ENCODE peak calls at places on chromosomes 13 and 19, in four cellular contexts. V is upper lobe of right lung, K is HCT116, L is heart right ventricle. R is an unnamed sample.

GRCh38 chr19:35533201-35533821 is at the start of gene GAPDHS:
- ATAC-seq in V (no peak), K (no peak), L (peak), R (no peak)

GRCh38 chr19:35833972-35834371 is 18.3 kb downstream of the NPHS1 start:
- ATAC-seq in V (no peak), K (no peak), L (no peak), R (no peak)

GRCh38 chr19:47523473-47523872 is 8.6 kb upstream of the NAPA start:
- ATAC-seq in V (peak), K (no peak), L (peak), R (no peak)

GRCh38 chr13:26325876-26326275 is 71.9 kb downstream of the CDK8 start:
- ATAC-seq in V (no peak), K (no peak), L (peak), R (no peak)

GRCh38 chr19:45515081-45515624 is 7.9 kb downstream of the VASP start:
- ATAC-seq in V (peak), K (no peak), L (peak), R (peak)

GRCh38 chr13:33260168-33261098 is 25.1 kb downstream of the STARD13 start:
- ATAC-seq in V (no peak), K (no peak), L (peak), R (no peak)

GRCh38 chr19:41792513-41793413 is 3.6 kb upstream of the CEACAM3 start:
- ATAC-seq in V (peak), K (peak), L (no peak), R (no peak)

GRCh38 chr13:30464496-30465351 is 1.0 kb downstream of the HMGB1 start:
- ATAC-seq in V (peak), K (peak), L (peak), R (peak)

GRCh38 chr13:80011448-80012212 is 329.3 kb downstream of the SPRY2 start:
- ATAC-seq in V (peak), K (no peak), L (peak), R (no peak)

GRCh38 chr19:19599190-19599535 is 19.3 kb downstream of the PBX4 start:
- ATAC-seq in V (no peak), K (no peak), L (no peak), R (no peak)

GRCh38 chr19:54626757-54627156 is 3.5 kb upstream of the LILRB1 start:
- ATAC-seq in V (no peak), K (no peak), L (no peak), R (no peak)

GRCh38 chr13:98056839-98057410 is 86.0 kb upstream of the FARP1 start:
- ATAC-seq in V (no peak), K (no peak), L (no peak), R (no peak)
- H3K4me3 ChIP-seq in V (no peak), K (no peak), L (no peak), R (no peak)

GRCh38 chr19:17996826-17997316 is 11.1 kb upstream of the ARRDC2 start:
- ATAC-seq in V (peak), K (peak), L (peak), R (peak)

GRCh38 chr19:18000480-18000980 is 7.4 kb upstream of the ARRDC2 start:
- ATAC-seq in V (no peak), K (peak), L (no peak), R (no peak)

GRCh38 chr19:17999685-18000479 is 8.1 kb upstream of the ARRDC2 start:
- ATAC-seq in V (no peak), K (no peak), L (no peak), R (no peak)

GRCh38 chr19:17998827-17999150 is 9.2 kb upstream of the ARRDC2 start:
- ATAC-seq in V (no peak), K (no peak), L (no peak), R (no peak)

DNA sequence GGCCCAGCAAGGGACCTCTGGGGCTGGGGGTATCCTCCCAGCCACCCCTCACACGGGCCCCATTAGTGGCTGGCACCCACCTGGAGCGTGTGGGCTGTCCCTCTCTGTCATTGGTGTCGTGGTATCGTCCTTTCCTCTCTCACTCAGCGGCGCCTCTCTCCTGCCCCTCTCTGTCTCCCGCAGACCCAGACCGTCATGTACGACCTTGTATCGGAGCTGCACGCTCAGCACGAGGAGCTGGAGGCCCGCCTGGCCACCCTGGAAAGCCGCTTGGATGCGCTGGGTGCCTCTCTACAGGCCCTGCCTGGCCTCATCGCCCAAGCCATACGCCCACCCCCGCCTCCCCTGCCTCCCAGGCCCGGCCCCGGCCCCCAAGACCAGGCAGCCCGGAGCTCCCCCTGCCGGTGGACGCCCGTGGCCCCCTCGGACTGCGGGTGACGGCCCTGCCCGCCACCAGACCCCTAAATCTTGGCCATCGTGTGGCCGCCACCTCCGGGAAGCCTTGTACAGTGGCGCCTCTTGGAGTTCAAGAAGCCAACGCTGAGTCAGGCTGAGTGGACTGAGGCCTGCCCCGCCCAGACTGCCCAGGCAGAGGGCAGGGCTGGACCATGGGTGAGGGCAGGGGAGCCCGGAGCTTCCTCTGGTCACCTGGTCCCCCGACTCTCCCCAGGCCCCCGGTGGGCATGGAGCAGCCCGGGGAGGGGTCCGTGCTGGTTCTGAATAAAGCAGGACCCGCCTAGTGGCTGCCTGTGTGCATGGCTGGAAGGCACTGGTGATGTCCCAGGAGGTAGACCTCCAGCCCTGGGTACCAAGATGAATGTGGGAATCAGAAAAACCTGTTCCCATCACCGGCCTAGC is 9.8 kb upstream of the ARRDC2 start:
- ATAC-seq in V (peak), K (peak), L (no peak), R (no peak)
- TF ChIP-seq CTCF in V (no peak), K (peak), L (peak), R (no peak)

DNA sequence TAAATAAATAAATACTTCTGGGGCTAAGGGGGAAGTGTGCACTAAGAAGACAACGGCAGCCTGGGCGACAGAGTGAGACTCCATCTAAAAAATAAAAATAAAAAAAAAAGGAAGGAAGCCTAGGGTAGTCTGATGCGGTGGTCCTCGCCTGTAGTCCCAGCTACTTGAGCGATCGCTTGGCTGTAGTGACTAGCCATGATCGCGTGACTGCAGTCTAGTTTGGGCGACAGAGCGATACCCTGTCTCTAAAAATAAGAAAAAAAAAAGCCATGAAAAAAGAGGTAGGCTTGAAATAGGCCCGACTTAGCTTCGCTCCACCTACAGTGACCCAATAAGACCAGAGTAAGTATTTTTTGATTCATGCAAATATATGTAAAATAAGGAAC is 661 bp upstream of the BABAM1 start:
- ATAC-seq in V (no peak), K (no peak), L (no peak), R (no peak)
- H3K4me3 ChIP-seq in V (peak), K (no peak), L (no peak), R (no peak)

GRCh38 chr13:31996611-31997010 is 35.0 kb upstream of the FRY start:
- ATAC-seq in V (no peak), K (no peak), L (no peak), R (no peak)
- TF ChIP-seq CTCF in V (no peak), K (no peak), L (no peak), R (no peak)